ENCODE peak calls at places on chromosomes 3 and 15, in seven cellular contexts. E is GM12878, Y is HCT116, C is H1, G is HepG2, F is SK-N-SH, R is K562. H is an unnamed sample.

GRCh38 chr15:20645956-20646355 is 104.4 kb upstream of the GOLGA6L6 start:
- DNase-seq in G (no peak), C (no peak), R (no peak), F (no peak), E (peak; percentile 11), Y (no peak), H (no peak)

GRCh38 chr3:65334045-65334665 is 646.4 kb upstream of the ADAMTS9 start:
- DNase-seq in R (peak; percentile 13), Y (no peak), E (no peak), G (no peak), C (no peak), F (no peak), H (peak; percentile 13)

GRCh38 chr3:39809995-39810595 is 686 bp downstream of the MYRIP start:
- DNase-seq in C (no peak), R (no peak), F (no peak), Y (no peak), E (no peak), G (no peak), H (no peak)

GRCh38 chr15:46265664-46266063 is 630.8 kb downstream of the SQOR start:
- DNase-seq in E (no peak), G (no peak), Y (no peak), F (no peak), R (no peak), C (no peak), H (no peak)

GRCh38 chr3:36295206-36295760 is 85.0 kb upstream of the STAC start:
- DNase-seq in C (no peak), G (no peak), Y (no peak), F (no peak), R (no peak), E (no peak), H (no peak)

GRCh38 chr3:99515-99914 is 97.0 kb upstream of the CHL1 start:
- DNase-seq in G (no peak), R (no peak), F (peak; percentile 13), E (no peak), C (no peak), Y (no peak), H (no peak)

GRCh38 chr3:9349321-9350117 is 13.3 kb upstream of the THUMPD3 start:
- DNase-seq in F (no peak), E (no peak), R (no peak), C (no peak), Y (no peak), G (peak; percentile 16), H (peak; percentile 91)

GRCh38 chr15:31296304-31297220 is 30.1 kb upstream of the KLF13 start:
- DNase-seq in C (no peak), G (peak; percentile 97), Y (no peak), F (peak; percentile 12), R (no peak), E (no peak), H (no peak)

GRCh38 chr3:112378989-112379692 is 46.2 kb downstream of the CD200 start:
- DNase-seq in C (no peak), Y (no peak), E (no peak), R (no peak), G (no peak), F (no peak), H (peak; percentile 13)

GRCh38 chr3:132318451-132318850 is 1.2 kb downstream of the ACP3 start:
- DNase-seq in Y (no peak), E (no peak), F (no peak), R (no peak), G (no peak), C (no peak), H (no peak)

GRCh38 chr3:132317229-132317948 is at the start of gene ACP3:
- DNase-seq in C (no peak), G (no peak), F (no peak), Y (peak; percentile 43), R (no peak), E (peak; percentile 8), H (peak; percentile 10)

GRCh38 chr3:132321321-132321720 is 4.1 kb downstream of the ACP3 start:
- DNase-seq in C (no peak), R (no peak), G (no peak), Y (no peak), F (no peak), E (no peak), H (no peak)

GRCh38 chr3:132311860-132312259 is 5.3 kb upstream of the ACP3 start:
- DNase-seq in R (no peak), E (no peak), Y (no peak), F (no peak), G (no peak), C (no peak), H (no peak)

DNA sequence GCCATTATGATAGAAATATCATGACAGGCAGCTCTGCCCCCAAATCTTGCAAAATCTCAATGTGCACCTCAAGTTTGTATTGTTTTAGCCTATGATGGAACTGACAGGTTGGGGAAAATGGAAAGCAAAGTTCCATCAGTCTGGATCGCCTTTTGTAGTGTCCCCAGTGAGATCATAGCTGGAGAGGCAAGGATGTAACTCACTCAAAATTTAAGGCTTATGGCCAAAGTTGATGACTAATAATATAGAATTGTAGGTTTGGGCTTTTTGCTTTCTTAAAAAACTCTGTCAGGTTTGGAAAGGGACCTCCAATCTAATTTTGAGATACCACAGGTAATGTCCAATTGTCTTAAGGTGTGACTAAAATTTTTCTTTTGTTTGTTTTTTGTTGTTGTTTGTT is 1.4 kb upstream of the ACP3 start:
- DNase-seq in F (no peak), G (no peak), C (no peak), Y (no peak), E (no peak), R (no peak), H (no peak)
- TF ChIP-seq JUND in F (no peak), G (no peak), C (no peak), Y (no peak), E (no peak), R (no peak), H (no peak)

GRCh38 chr3:55300701-55301100 is 186.4 kb downstream of the WNT5A start:
- DNase-seq in F (no peak), E (no peak), R (no peak), G (no peak), C (no peak), Y (no peak), H (no peak)
- TF ChIP-seq JUND in F (no peak), E (no peak), R (no peak), G (no peak), C (no peak), Y (no peak), H (no peak)

GRCh38 chr15:80929689-80930088 is 59.9 kb downstream of the MESD start:
- DNase-seq in G (no peak), R (peak; percentile 33), E (no peak), Y (no peak), F (no peak), C (no peak), H (no peak)

GRCh38 chr15:80931721-80932609 is 57.7 kb downstream of the MESD start:
- DNase-seq in G (no peak), R (no peak), E (no peak), Y (no peak), C (no peak), F (no peak), H (no peak)

GRCh38 chr15:80931191-80931590 is 58.4 kb downstream of the MESD start:
- DNase-seq in R (no peak), F (no peak), Y (no peak), E (no peak), C (no peak), G (no peak), H (no peak)

GRCh38 chr15:80926126-80926525 is 63.5 kb downstream of the MESD start:
- DNase-seq in Y (no peak), G (no peak), R (no peak), C (no peak), E (no peak), F (no peak), H (no peak)

DNA sequence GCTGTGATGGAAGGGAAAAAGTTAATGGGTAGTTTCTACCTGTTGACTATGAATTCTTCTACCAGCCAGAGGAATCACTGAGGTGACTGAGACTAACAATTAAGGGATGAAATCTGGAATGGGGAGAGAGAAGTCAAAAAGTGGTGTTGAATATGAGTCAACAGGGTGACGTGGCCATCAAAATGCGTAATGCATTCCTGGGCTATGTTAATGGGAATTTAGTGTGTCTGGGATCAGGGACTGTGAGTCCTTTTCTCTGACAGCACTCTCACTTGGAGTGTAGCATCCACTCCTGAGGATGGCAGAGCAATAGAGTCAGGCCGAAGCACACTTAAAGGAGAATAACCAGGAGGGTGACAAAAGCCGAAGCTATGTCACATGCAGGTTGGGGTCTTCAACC is 60.4 kb downstream of the MESD start:
- DNase-seq in G (no peak), R (no peak), F (no peak), C (no peak), E (no peak), Y (no peak), H (no peak)
- TF ChIP-seq JUND in G (no peak), R (no peak), F (peak; percentile 25), C (no peak), E (no peak), Y (no peak), H (no peak)

GRCh38 chr3:15319575-15319974 is 12.8 kb downstream of the SH3BP5 start:
- DNase-seq in E (no peak), R (no peak), C (no peak), Y (no peak), G (no peak), F (no peak), H (no peak)
- TF ChIP-seq JUND in E (no peak), R (no peak), C (no peak), Y (no peak), G (no peak), F (no peak), H (no peak)

DNA sequence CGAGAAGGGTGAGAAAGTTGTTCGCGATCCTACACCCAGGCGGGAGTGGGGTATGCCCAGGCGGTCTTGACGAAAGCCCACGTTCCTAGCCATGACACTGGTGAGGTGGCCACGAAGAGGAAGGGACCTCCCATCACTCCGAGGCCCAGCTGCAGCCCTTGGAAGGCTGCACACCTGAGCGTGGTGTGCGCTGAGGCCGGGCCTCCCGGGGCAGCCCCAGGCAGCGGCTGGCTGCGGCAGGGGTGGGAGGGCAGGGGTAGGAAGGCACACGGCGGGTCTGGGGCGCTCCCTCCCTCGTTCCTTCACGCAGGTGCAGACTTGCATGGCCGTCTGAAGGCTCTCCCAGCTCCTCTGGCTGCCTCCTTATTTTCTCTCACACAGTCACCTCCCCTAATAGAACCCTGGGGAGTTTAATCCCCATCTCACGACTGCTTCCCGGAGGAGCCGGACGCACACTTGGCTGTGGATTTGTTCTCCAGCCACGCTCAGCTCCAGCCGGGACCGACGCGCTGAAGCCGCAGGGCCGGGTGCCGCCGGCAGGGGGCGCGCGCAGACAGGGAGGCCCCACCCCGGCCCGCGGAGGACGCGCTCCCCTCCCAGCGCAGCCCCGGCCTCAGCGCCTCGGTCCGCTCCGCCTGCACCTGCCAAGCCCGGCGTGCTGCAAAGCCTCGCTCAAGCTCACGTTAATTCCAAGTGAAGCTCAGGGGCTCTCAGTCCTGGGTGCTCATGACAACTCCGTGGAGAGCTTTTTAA is 37.8 kb upstream of the MUC4 start:
- DNase-seq in R (no peak), F (no peak), G (peak; percentile 21), E (no peak), Y (no peak), C (no peak), H (no peak)
- TF ChIP-seq JUND in R (no peak), F (no peak), G (no peak), E (no peak), Y (no peak), C (no peak), H (no peak)

GRCh38 chr15:23686466-23687142 is 501 bp downstream of the NDN start:
- DNase-seq in G (no peak), F (no peak), E (no peak), C (no peak), R (no peak), Y (no peak), H (no peak)
- TF ChIP-seq JUND in G (no peak), F (no peak), E (no peak), C (no peak), R (no peak), Y (no peak), H (no peak)

H was measured in T47D.